ENCODE peak calls at places on chromosomes 4 and X, in four cellular contexts. I is colonic mucosa, J is Panc1, V is kidney. R is an unnamed sample.

GRCh38 chr4:123345924-123346300 is 50.7 kb upstream of the SPRY1 start:
- DNase-seq in V (no peak), I (no peak), J (no peak), R (no peak)

GRCh38 chr4:8645753-8646124 is 53.2 kb downstream of the CPZ start:
- DNase-seq in J (no peak), I (peak; percentile 12), V (peak; percentile 61), R (no peak)

GRCh38 chrX:104668550-104668949 is 102.6 kb downstream of the IL1RAPL2 start:
- DNase-seq in J (no peak), I (no peak), V (no peak), R (no peak)

GRCh38 chrX:100883654-100884053 is 9.5 kb upstream of the NOX1 start:
- DNase-seq in V (no peak), I (no peak), J (no peak), R (no peak)

GRCh38 chr4:85773372-85773771 is 298.4 kb downstream of the ARHGAP24 start:
- DNase-seq in I (no peak), V (no peak), J (no peak), R (no peak)

GRCh38 chrX:77788050-77788449 is 2.0 kb upstream of the ATRX start:
- DNase-seq in J (no peak), I (peak; percentile 61), V (no peak), R (no peak)

GRCh38 chr4:15964159-15964558 is 1.2 kb upstream of the FGFBP2 start:
- DNase-seq in I (no peak), J (no peak), V (no peak), R (no peak)

GRCh38 chr4:95537181-95537580 is 11.6 kb downstream of the UNC5C start:
- DNase-seq in J (no peak), I (no peak), V (no peak), R (no peak)

GRCh38 chrX:23202316-23202715 is 132.3 kb upstream of the PTCHD1 start:
- DNase-seq in I (no peak), J (no peak), V (no peak), R (no peak)

GRCh38 chr4:153036931-153037330 is 100.8 kb downstream of the FHDC1 start:
- DNase-seq in I (no peak), J (no peak), V (no peak), R (no peak)

GRCh38 chr4:144656857-144657256 is 10.9 kb downstream of the HHIP start:
- DNase-seq in I (no peak), V (no peak), J (no peak), R (no peak)

GRCh38 chr4:145154573-145154972 is 25.8 kb downstream of the OTUD4 start:
- DNase-seq in V (no peak), J (no peak), I (no peak), R (no peak)

GRCh38 chrX:117771384-117771783 is 345.2 kb downstream of the KLHL13 start:
- DNase-seq in I (no peak), V (no peak), J (no peak), R (no peak)

GRCh38 chr4:141646969-141647368 is 10.6 kb downstream of the IL15 start:
- DNase-seq in V (no peak), J (no peak), I (no peak), R (no peak)

GRCh38 chr4:146255463-146255862 is 41.1 kb downstream of the REELD1 start:
- DNase-seq in I (no peak), V (no peak), J (no peak), R (no peak)

GRCh38 chrX:40897768-40898167 is 162.4 kb upstream of the MED14 start:
- DNase-seq in V (no peak), J (no peak), I (no peak), R (no peak)

GRCh38 chr4:11912886-11913285 is 484.2 kb upstream of the HS3ST1 start:
- DNase-seq in J (no peak), I (no peak), V (no peak), R (no peak)

GRCh38 chr4:41749650-41750049 is 1.1 kb upstream of the PHOX2B start:
- DNase-seq in J (no peak), V (no peak), I (no peak), R (no peak)

GRCh38 chr4:184475096-184475461 is 729 bp upstream of the IRF2 start:
- DNase-seq in V (peak; percentile 83), I (peak; percentile 58), J (no peak), R (peak; percentile 56)

GRCh38 chr4:118033148-118034060 is 882 bp upstream of the NDST3 start:
- DNase-seq in V (peak; percentile 82), I (peak; percentile 63), J (no peak), R (peak; percentile 33)

GRCh38 chrX:152915541-152916241 is 17.8 kb downstream of the ZNF185 start:
- DNase-seq in I (no peak), J (peak; percentile 39), V (no peak), R (no peak)

GRCh38 chrX:69523314-69523713 is 19.2 kb downstream of the NALF2 start:
- DNase-seq in I (no peak), J (no peak), V (no peak), R (no peak)

GRCh38 chr4:103567591-103567990 is 152.2 kb downstream of the TACR3 start:
- DNase-seq in I (no peak), V (no peak), J (no peak), R (no peak)

GRCh38 chr4:65865489-65865888 is 195.2 kb upstream of the EPHA5 start:
- DNase-seq in I (no peak), J (no peak), V (no peak), R (no peak)

GRCh38 chrX:32572644-32573043 is 638.7 kb downstream of the DMD start:
- DNase-seq in J (no peak), V (no peak), I (no peak), R (no peak)

GRCh38 chr4:105710678-105711077 is 2.1 kb downstream of the GSTCD start:
- DNase-seq in J (no peak), I (no peak), V (no peak), R (no peak)

GRCh38 chr4:108048997-108049396 is 59.3 kb downstream of the HADH start:
- DNase-seq in V (no peak), I (no peak), J (no peak), R (no peak)

GRCh38 chr4:89336818-89337395 is 29.3 kb upstream of the GPRIN3 start:
- DNase-seq in V (no peak), J (no peak), I (no peak), R (no peak)

GRCh38 chr4:25154594-25155265 is 5.5 kb downstream of the SEPSECS start:
- DNase-seq in J (no peak), V (no peak), I (peak; percentile 56), R (no peak)

GRCh38 chr4:153260553-153261306 is 56.5 kb downstream of the TRIM2 start:
- DNase-seq in I (peak; percentile 61), V (no peak), J (no peak), R (no peak)

GRCh38 chrX:15564981-15565579 is 35.7 kb downstream of the ACE2 start:
- DNase-seq in V (peak; percentile 57), J (peak; percentile 8), I (peak; percentile 70), R (peak; percentile 66)

GRCh38 chrX:26851981-26852380 is 611.2 kb downstream of the PPP4R3C start:
- DNase-seq in V (no peak), I (no peak), J (no peak), R (no peak)

GRCh38 chrX:131366387-131366786 is 77.3 kb upstream of the IGSF1 start:
- DNase-seq in J (no peak), I (no peak), V (no peak), R (no peak)

GRCh38 chrX:13366698-13367097 is 46.8 kb upstream of the ATXN3L start:
- DNase-seq in I (no peak), J (no peak), V (no peak), R (no peak)

GRCh38 chr4:53962516-53963225 is 101.7 kb downstream of the CHIC2 start:
- DNase-seq in J (no peak), I (no peak), V (no peak), R (no peak)
- H3K4me1 ChIP-seq in J (no peaks in the 10 kb centered on the region), I (no peaks in the 10 kb centered on the region), V (no peaks in the 10 kb centered on the region), R (no peaks in the 10 kb centered on the region)

DNA sequence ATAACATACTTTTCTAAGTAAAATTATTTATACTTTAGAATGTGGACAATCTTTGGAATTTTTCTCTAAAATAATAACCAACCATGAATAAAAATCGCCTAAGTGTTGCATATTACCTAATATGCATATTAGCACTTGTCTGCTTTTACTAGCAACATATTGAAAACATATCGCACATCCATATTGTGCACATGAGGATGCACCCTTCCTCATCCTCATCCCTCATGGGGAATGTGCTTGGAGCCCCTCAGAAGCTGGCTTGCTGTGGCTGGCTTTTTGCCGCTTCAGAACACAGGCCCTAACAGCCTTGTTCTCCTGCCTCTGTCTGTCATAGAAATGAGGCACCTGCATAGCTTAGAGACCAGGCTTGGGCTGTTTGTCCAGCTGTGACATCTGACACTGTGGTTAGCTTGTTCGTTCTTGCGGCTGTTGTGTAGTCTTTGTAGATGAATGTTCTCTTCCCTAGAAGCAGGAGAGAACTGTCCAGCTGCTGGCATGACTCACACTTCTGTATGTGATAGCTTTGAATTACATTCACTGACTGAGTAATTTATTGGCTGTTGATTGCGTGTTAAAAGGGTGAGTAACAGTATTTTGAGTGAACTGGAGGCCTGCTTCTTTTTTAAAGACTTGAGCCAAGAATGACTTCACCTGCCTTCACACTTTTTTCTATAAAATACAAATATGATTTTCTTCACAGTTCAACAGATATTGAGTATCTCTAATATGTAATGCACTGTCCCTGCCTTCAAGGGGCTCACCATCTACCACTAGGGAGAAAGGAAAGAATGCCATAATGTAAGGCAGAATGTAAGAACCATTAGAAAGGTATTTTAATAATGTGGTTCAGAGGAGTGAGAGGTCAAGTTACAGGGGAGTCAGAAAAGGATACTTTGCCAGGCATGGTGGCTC is 81.9 kb downstream of the HMGB2 start:
- DNase-seq in I (peak; percentile 34), V (no peak), J (peak; percentile 95), R (peak; percentile 33)
- H3K4me1 ChIP-seq in I (no peaks in the 10 kb centered on the region), V (no peaks in the 10 kb centered on the region), J (peaks cover 76% of the 10 kb centered on the region), R (no peaks in the 10 kb centered on the region)

GRCh38 chr4:2824329-2825183 is 19.1 kb upstream of the ADD1 start:
- DNase-seq in V (peak; percentile 73), I (no peak), J (no peak), R (no peak)

GRCh38 chr4:2823671-2824328 is 19.8 kb upstream of the ADD1 start:
- DNase-seq in J (no peak), I (no peak), V (peak; percentile 63), R (no peak)

GRCh38 chr4:2825740-2826139 is 17.9 kb upstream of the ADD1 start:
- DNase-seq in V (peak; percentile 79), J (no peak), I (no peak), R (no peak)

GRCh38 chr4:2823301-2823670 is 20.4 kb upstream of the ADD1 start:
- DNase-seq in V (peak; percentile 71), J (no peak), I (no peak), R (no peak)

DNA sequence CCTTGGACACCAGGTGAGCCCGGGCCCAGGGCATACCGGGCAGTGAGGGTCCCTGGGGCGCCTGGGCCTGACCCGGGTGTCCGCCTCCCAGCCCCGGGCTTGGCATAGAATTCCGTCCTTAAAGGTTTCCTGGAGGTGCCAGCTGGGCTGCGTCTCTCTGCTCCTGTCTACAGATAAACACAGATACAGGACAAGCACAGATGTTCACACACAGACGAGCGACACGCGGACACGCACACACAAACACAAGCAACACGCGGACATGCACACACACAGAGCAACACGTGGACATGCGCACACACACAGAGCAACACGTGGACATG is 18.5 kb upstream of the ADD1 start:
- DNase-seq in I (no peak), V (no peak), J (no peak), R (no peak)
- H3K4me1 ChIP-seq in I (no peaks in the 10 kb centered on the region), V (no peaks in the 10 kb centered on the region), J (no peaks in the 10 kb centered on the region), R (no peaks in the 10 kb centered on the region)

DNA sequence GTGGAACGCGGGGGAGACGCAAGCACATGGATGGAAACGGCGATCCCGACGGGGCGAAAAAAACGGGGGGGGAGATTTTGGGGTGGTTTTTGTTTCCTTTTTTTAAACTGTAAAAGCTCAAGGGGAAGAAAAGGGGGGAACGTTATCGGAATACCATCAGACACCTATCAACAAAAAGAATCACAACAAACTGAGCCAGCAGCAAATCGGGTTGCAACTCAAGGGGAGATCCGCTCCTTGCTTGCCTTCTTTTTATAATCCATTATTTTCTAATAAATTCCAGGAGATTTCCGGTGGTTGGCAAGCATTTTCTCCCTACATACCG is 603 bp downstream of the MAML3 start:
- DNase-seq in J (no peak), V (no peak), I (no peak), R (no peak)
- H3K4me1 ChIP-seq in J (peaks cover 17% of the 10 kb centered on the region), V (no peaks in the 10 kb centered on the region), I (no peaks in the 10 kb centered on the region), R (no peaks in the 10 kb centered on the region)

R was measured in lung.